ENCODE peak calls at places on chromosomes 7 and 10, in seven cellular contexts. F, R, N, H, A, C and K are unnamed samples.

GRCh38 chr7:88101769-88102168 is 118.1 kb downstream of the SRI start:
- ATAC-seq in F (no peak), R (peak), N (no peak), H (no peak), A (no peak), C (no peak), K (no peak)

GRCh38 chr10:114245128-114245791 is 6.2 kb downstream of the VWA2 start:
- ATAC-seq in F (no peak), R (no peak), N (no peak), H (no peak), A (peak), C (no peak), K (no peak)

GRCh38 chr10:28951484-28951883 is 274.2 kb downstream of the BAMBI start:
- ATAC-seq in F (no peak), R (no peak), N (no peak), H (no peak), A (no peak), C (no peak), K (no peak)

GRCh38 chr10:132136097-132136521 is 50.6 kb upstream of the DPYSL4 start:
- ATAC-seq in F (no peak), R (no peak), N (no peak), H (no peak), A (no peak), C (no peak), K (no peak)

GRCh38 chr7:138205614-138206150 is 129.4 kb downstream of the AKR1D1 start:
- ATAC-seq in F (no peak), R (no peak), N (no peak), H (no peak), A (no peak), C (no peak), K (no peak)

GRCh38 chr7:125061776-125062397 is 132.3 kb upstream of the POT1 start:
- ATAC-seq in F (no peak), R (no peak), N (no peak), H (no peak), A (no peak), C (no peak), K (no peak)

GRCh38 chr10:114526112-114526496 is 121.8 kb upstream of the AFAP1L2 start:
- ATAC-seq in F (no peak), R (peak), N (peak), H (peak), A (no peak), C (peak), K (no peak)

GRCh38 chr7:24574365-24574764 is 1.1 kb downstream of the PALS2 start:
- ATAC-seq in F (no peak), R (no peak), N (no peak), H (no peak), A (no peak), C (no peak), K (no peak)

GRCh38 chr7:117479480-117480224 is at the start of gene CFTR:
- ATAC-seq in F (no peak), R (no peak), N (peak), H (peak), A (peak), C (no peak), K (peak)

GRCh38 chr10:62234284-62234605 is 34.4 kb downstream of the RTKN2 start:
- ATAC-seq in F (no peak), R (peak), N (no peak), H (no peak), A (no peak), C (no peak), K (no peak)

GRCh38 chr10:60818134-60818770 is 40.0 kb downstream of the CDK1 start:
- ATAC-seq in F (no peak), R (no peak), N (no peak), H (no peak), A (no peak), C (no peak), K (no peak)

GRCh38 chr10:121880842-121881423 is 46.9 kb downstream of the ATE1 start:
- ATAC-seq in F (no peak), R (no peak), N (peak), H (no peak), A (no peak), C (no peak), K (peak)

GRCh38 chr10:865924-866576 is 65.5 kb downstream of the LARP4B start:
- ATAC-seq in F (peak), R (no peak), N (peak), H (no peak), A (no peak), C (no peak), K (no peak)

GRCh38 chr7:48154792-48155413 is 16.4 kb upstream of the ABCA13 start:
- ATAC-seq in F (no peak), R (peak), N (no peak), H (no peak), A (peak), C (peak), K (no peak)

GRCh38 chr10:124983321-124983720 is 41.4 kb downstream of the ZRANB1 start:
- ATAC-seq in F (no peak), R (no peak), N (no peak), H (no peak), A (no peak), C (no peak), K (no peak)

GRCh38 chr10:71780161-71780560 is 6.8 kb upstream of the VSIR start:
- ATAC-seq in F (no peak), R (no peak), N (no peak), H (no peak), A (no peak), C (no peak), K (no peak)

GRCh38 chr7:104627516-104627915 is 299.1 kb downstream of the LHFPL3 start:
- ATAC-seq in F (no peak), R (no peak), N (no peak), H (no peak), A (no peak), C (no peak), K (no peak)

GRCh38 chr7:140639366-140640053 is 1.1 kb downstream of the DENND2A start:
- ATAC-seq in F (peak), R (no peak), N (peak), H (peak), A (peak), C (no peak), K (peak)